ENCODE peak calls at places on chromosomes 6 and 20, in nine cellular contexts. O, U, E, V, S, P, B, X and Y are unnamed samples.

GRCh38 chr6:45611502-45611901 is 233.8 kb upstream of the SUPT3H start:
- DNase-seq in X (no peak), V (no peak), P (no peak), E (no peak), S (no peak), U (no peak), B (no peak), O (no peak), Y (no peak)

GRCh38 chr20:53943522-53944291 is 126.7 kb downstream of the BCAS1 start:
- DNase-seq in P (peak; percentile 39), V (peak; percentile 61), O (no peak), U (no peak), E (peak; percentile 54), X (peak; percentile 58), S (no peak), B (peak; percentile 70), Y (no peak)

GRCh38 chr20:535958-536357 is 7.6 kb downstream of the CSNK2A1 start:
- DNase-seq in S (no peak), O (no peak), P (no peak), E (no peak), X (peak; percentile 14), U (no peak), V (no peak), B (no peak), Y (no peak)

GRCh38 chr20:34468956-34469355 is 47.3 kb upstream of the DYNLRB1 start:
- DNase-seq in S (no peak), P (peak; percentile 25), O (no peak), X (no peak), V (no peak), U (no peak), B (no peak), E (no peak), Y (no peak)

GRCh38 chr6:44016131-44016870 is 111.0 kb downstream of the MRPL14 start:
- DNase-seq in E (peak; percentile 80), X (no peak), P (peak; percentile 75), O (no peak), B (peak; percentile 91), S (no peak), U (no peak), V (peak; percentile 79), Y (no peak)

GRCh38 chr6:8707956-8708772 is 272.8 kb upstream of the SLC35B3 start:
- DNase-seq in U (no peak), P (no peak), E (peak; percentile 1), S (no peak), X (peak; percentile 21), O (no peak), B (no peak), V (peak; percentile 31), Y (no peak)

GRCh38 chr6:89467437-89467836 is 34.5 kb downstream of the ANKRD6 start:
- DNase-seq in V (no peak), S (no peak), P (no peak), X (no peak), E (no peak), U (no peak), B (no peak), O (no peak), Y (no peak)

GRCh38 chr6:46410330-46410953 is 80.8 kb downstream of the RCAN2 start:
- DNase-seq in B (peak; percentile 68), V (peak; percentile 57), U (no peak), O (no peak), S (no peak), P (peak; percentile 42), X (peak; percentile 47), E (peak; percentile 61), Y (no peak)

GRCh38 chr20:38290829-38291581 is 13.0 kb upstream of the BPI start:
- DNase-seq in P (peak; percentile 95), E (peak; percentile 85), B (peak; percentile 60), S (no peak), X (peak; percentile 98), U (no peak), O (peak; percentile 74), V (peak; percentile 91), Y (peak; percentile 50)
- H3K4me3 ChIP-seq in P (no peak overlapping the region), E (no peak overlapping the region), B (no peak overlapping the region), S (no peak overlapping the region), X (no peak overlapping the region), U (no peak overlapping the region), O (no peak overlapping the region), V (no peak overlapping the region), Y (no peak overlapping the region)

GRCh38 chr20:57612436-57612835 is 7.8 kb downstream of the ZBP1 start:
- DNase-seq in E (no peak), B (no peak), X (no peak), V (no peak), P (no peak), U (no peak), S (no peak), O (no peak), Y (no peak)
- H3K4me3 ChIP-seq in E (no peak overlapping the region), B (no peak overlapping the region), X (no peak overlapping the region), V (no peak overlapping the region), P (no peak overlapping the region), U (no peak overlapping the region), S (no peak overlapping the region), O (no peak overlapping the region), Y (no peak overlapping the region)

DNA sequence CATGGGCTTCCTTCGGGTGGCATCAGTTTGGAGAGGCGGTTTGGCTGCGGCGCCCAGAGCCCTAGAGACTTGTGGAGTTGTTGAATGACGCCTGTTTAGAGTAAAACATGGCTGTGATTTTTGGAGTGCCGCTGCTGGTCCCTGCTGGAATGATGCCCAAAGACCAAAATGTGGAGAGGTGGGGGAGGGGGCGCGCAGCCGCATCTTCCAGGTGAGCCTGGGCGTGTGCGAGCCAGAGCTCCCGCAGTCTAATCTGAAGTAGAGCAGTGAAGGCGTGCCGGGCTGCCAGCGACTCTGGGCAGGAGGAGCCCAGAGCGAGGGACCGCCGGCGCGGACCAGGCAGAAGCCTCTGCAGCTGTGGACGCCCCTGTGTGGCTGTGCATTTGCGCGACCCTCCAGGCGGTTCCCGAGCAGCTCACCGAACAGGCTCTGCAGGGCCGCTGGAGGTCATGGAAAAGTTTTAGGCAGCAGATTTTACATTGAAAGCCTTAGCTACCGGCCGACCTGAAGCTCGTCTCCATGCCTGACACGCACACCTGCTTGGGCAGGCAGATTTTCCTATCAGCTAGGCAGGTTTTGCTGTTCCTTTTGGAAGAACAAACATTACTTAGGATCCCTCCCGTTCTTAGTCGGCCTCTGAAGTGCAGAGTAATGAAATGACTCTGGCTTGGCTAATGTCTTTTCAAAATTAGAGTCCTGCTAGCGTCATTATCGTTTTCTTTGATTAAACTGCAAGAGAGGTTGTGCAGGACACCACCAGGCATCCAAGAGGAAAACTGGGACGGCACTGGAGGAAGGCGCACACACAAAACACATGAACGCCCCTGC is 298.2 kb downstream of the PHACTR1 start:
- DNase-seq in P (no peak), B (no peak), O (no peak), V (no peak), X (no peak), E (no peak), U (no peak), S (no peak), Y (peak; percentile 34)
- H3K4me3 ChIP-seq in P (no peak overlapping the region), B (no peak overlapping the region), O (peak overlapping the region; percentile 96), V (no peak overlapping the region), X (no peak overlapping the region), E (no peak overlapping the region), U (peak overlapping the region; percentile 42), S (peak overlapping the region; percentile 71), Y (peak overlapping the region; percentile 83)

GRCh38 chr6:27477318-27478013 is 4.6 kb upstream of the ZNF184 start:
- DNase-seq in U (no peak), S (no peak), E (no peak), B (no peak), V (no peak), O (no peak), X (no peak), P (no peak), Y (no peak)
- H3K4me3 ChIP-seq in U (peak overlapping the region; percentile 71), S (peak overlapping the region; percentile 81), E (peak overlapping the region; percentile 93), B (peak overlapping the region; percentile 78), V (peak overlapping the region; percentile 97), O (no peak overlapping the region), X (peak overlapping the region; percentile 87), P (peak overlapping the region; percentile 54), Y (peak overlapping the region; percentile 88)

GRCh38 chr6:109006818-109007217 is 87.8 kb downstream of the SESN1 start:
- DNase-seq in B (no peak), X (no peak), E (no peak), P (no peak), O (no peak), V (no peak), U (no peak), S (no peak), Y (no peak)
- H3K4me3 ChIP-seq in B (no peak overlapping the region), X (no peak overlapping the region), E (no peak overlapping the region), P (no peak overlapping the region), O (no peak overlapping the region), V (no peak overlapping the region), U (peak overlapping the region; percentile 93), S (peak overlapping the region; percentile 81), Y (peak overlapping the region; percentile 88)

GRCh38 chr20:38275815-38276550 is 15.4 kb upstream of the KIAA1755 start:
- DNase-seq in U (no peak), O (no peak), P (peak; percentile 96), V (peak; percentile 88), X (peak; percentile 87), B (peak; percentile 79), S (no peak), E (peak; percentile 88), Y (no peak)
- H3K4me3 ChIP-seq in U (no peak overlapping the region), O (no peak overlapping the region), P (no peak overlapping the region), V (no peak overlapping the region), X (no peak overlapping the region), B (no peak overlapping the region), S (no peak overlapping the region), E (no peak overlapping the region), Y (no peak overlapping the region)

GRCh38 chr20:63453029-63453523 is 19.4 kb downstream of the KCNQ2 start:
- DNase-seq in U (no peak), S (no peak), O (no peak), P (no peak), B (no peak), V (no peak), X (no peak), E (no peak), Y (no peak)

GRCh38 chr20:63456429-63457284 is 15.8 kb downstream of the KCNQ2 start:
- DNase-seq in E (no peak), P (no peak), O (no peak), S (no peak), B (peak; percentile 10), X (no peak), U (no peak), V (no peak), Y (peak; percentile 70)

GRCh38 chr20:63454729-63455567 is 17.5 kb downstream of the KCNQ2 start:
- DNase-seq in X (no peak), V (no peak), B (no peak), S (no peak), O (no peak), U (no peak), E (no peak), P (no peak), Y (no peak)

GRCh38 chr20:63457737-63458136 is 14.7 kb downstream of the KCNQ2 start:
- DNase-seq in P (no peak), U (no peak), E (peak; percentile 22), O (peak; percentile 71), V (peak; percentile 11), B (peak; percentile 26), S (peak; percentile 64), X (no peak), Y (peak; percentile 55)

GRCh38 chr20:63455568-63455859 is 16.9 kb downstream of the KCNQ2 start:
- DNase-seq in O (no peak), S (no peak), B (no peak), E (no peak), V (no peak), X (no peak), P (no peak), U (no peak), Y (no peak)
- H3K4me3 ChIP-seq in O (no peak overlapping the region), S (no peak overlapping the region), B (no peak overlapping the region), E (no peak overlapping the region), V (no peak overlapping the region), X (no peak overlapping the region), P (no peak overlapping the region), U (no peak overlapping the region), Y (no peak overlapping the region)